ENCODE peak calls at places on chromosomes 7 and 10, in five cellular contexts. W is cardiac muscle cell; D is HCT116; O is CD8-positive, alpha-beta T cell; S is fibroblast of lung. C is an unnamed sample. For H3K27me3, the result is how much of the 10 kb centered on the place peaks cover.

GRCh38 chr10:127968027-127968441 is 61.1 kb downstream of the PTPRE start:
- DNase-seq in W (no peak), D (no peak), O (no peak), S (no peak), C (no peak)

GRCh38 chr7:111953611-111954010 is 252.6 kb downstream of the DOCK4 start:
- DNase-seq in W (no peak), D (no peak), O (no peak), S (peak), C (no peak)

GRCh38 chr7:102097601-102098161 is 189.0 kb upstream of the SH2B2 start:
- DNase-seq in W (no peak), D (peak), O (no peak), S (no peak), C (no peak)

GRCh38 chr10:100970076-100970913 is 991 bp downstream of the SEMA4G start:
- DNase-seq in W (no peak), D (peak), O (peak), S (no peak), C (peak)

GRCh38 chr7:151992375-151992774 is 33.1 kb upstream of the GALNT11 start:
- DNase-seq in W (peak), D (peak), O (peak), S (peak), C (peak)

GRCh38 chr7:141674201-141674671 is 27.7 kb downstream of the DENND11 start:
- DNase-seq in W (no peak), D (no peak), O (no peak), S (no peak), C (no peak)

GRCh38 chr10:37067576-37067975 is 57.8 kb upstream of the ANKRD30A start:
- DNase-seq in W (no peak), D (no peak), O (no peak), S (no peak), C (no peak)

GRCh38 chr10:3825862-3826351 is 40.9 kb upstream of the KLF6 start:
- DNase-seq in W (no peak), D (no peak), O (no peak), S (no peak), C (no peak)

GRCh38 chr10:110827872-110828271 is 43.9 kb upstream of the PDCD4 start:
- DNase-seq in W (peak), D (no peak), O (no peak), S (no peak), C (no peak)

GRCh38 chr10:103451091-103451801 is 924 bp downstream of the CALHM2 start:
- DNase-seq in W (no peak), D (peak), O (peak), S (peak), C (peak)

GRCh38 chr10:124077216-124077615 is 16.2 kb downstream of the CHST15 start:
- DNase-seq in W (no peak), D (no peak), O (no peak), S (no peak), C (no peak)

GRCh38 chr7:112887-113286 is 79.5 kb upstream of the FAM20C start:
- DNase-seq in W (no peak), D (no peak), O (no peak), S (no peak), C (no peak)
- H3K27me3 ChIP-seq in W (under half), D (under half), O (under half), S (under half), C (under half)

GRCh38 chr7:44563171-44563679 is 10.5 kb downstream of the DDX56 start:
- DNase-seq in W (no peak), D (no peak), O (no peak), S (no peak), C (no peak)

GRCh38 chr7:44561962-44562621 is 11.6 kb downstream of the DDX56 start:
- DNase-seq in W (no peak), D (no peak), O (no peak), S (peak), C (no peak)

GRCh38 chr7:44559485-44559884 is 14.2 kb downstream of the DDX56 start:
- DNase-seq in W (no peak), D (no peak), O (no peak), S (no peak), C (no peak)

GRCh38 chr7:44564606-44565005 is 9.1 kb downstream of the DDX56 start:
- DNase-seq in W (no peak), D (no peak), O (no peak), S (no peak), C (no peak)

DNA sequence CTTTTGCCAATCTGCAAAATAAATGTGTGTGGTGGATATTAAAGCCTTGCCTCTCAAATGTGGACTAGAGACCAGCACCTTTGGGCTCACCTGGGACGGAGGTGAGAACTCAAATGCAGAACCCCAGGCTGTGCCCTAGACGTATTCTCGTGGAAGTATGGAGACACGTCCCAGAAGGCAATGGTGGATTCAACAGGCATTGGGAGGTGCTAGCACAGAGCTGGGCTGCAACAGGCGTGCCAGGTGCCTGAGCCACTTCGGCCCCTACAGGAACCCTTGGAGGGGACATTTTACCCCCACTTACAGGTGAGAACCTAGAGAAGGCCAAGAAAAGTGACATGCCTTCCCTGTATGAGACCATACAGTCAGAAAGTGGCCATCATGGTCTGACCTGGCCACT is 12.2 kb downstream of the DDX56 start:
- DNase-seq in W (no peak), D (no peak), O (no peak), S (no peak), C (no peak)
- H3K27ac ChIP-seq in W (no peak), D (no peak), O (no peak), S (no peak), C (no peak)

GRCh38 chr7:3162286-3162685 is 118.6 kb upstream of the CARD11 start:
- DNase-seq in W (no peak), D (no peak), O (no peak), S (peak), C (no peak)
- TF ChIP-seq CTCF in W (peak), D (peak), O (no peak), S (no peak), C (no peak)

GRCh38 chr7:155802906-155803417 is 9.3 kb downstream of the SHH start:
- DNase-seq in W (no peak), D (no peak), O (no peak), S (no peak), C (no peak)

GRCh38 chr7:155802291-155802690 is 10.0 kb downstream of the SHH start:
- DNase-seq in W (no peak), D (no peak), O (no peak), S (no peak), C (no peak)

GRCh38 chr7:155804431-155804831 is 7.8 kb downstream of the SHH start:
- DNase-seq in W (no peak), D (no peak), O (no peak), S (no peak), C (no peak)

GRCh38 chr7:155804897-155805825 is 7.1 kb downstream of the SHH start:
- DNase-seq in W (peak), D (no peak), O (peak), S (peak), C (peak)

GRCh38 chr7:155803418-155804376 is 8.6 kb downstream of the SHH start:
- DNase-seq in W (no peak), D (no peak), O (no peak), S (no peak), C (no peak)
- H3K27me3 ChIP-seq in W (half or more), D (under half), O (under half), S (under half), C (half or more)

DNA sequence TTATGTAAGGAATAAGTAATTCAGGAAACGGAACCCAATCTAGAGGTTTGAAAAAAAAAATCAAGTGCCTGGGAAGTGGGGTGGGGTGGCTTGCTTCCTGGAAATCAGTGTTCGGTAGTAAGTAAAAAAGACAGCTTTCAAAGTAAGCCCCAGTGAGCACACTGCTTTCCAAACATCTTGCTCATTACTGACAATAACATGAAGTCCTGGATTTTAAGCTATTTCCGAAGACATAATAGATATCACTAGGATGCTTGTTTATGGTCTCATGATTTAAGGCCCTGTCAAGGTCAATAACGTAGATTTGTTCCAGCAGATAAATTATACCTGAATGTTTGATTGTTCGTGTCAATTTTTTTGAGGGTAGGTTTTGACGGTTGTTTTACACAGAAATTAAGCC is 1.3 kb downstream of the STAMBPL1 start:
- DNase-seq in W (no peak), D (no peak), O (no peak), S (peak), C (no peak)
- H3K27ac ChIP-seq in W (no peak), D (peak), O (peak), S (peak), C (peak)

DNA sequence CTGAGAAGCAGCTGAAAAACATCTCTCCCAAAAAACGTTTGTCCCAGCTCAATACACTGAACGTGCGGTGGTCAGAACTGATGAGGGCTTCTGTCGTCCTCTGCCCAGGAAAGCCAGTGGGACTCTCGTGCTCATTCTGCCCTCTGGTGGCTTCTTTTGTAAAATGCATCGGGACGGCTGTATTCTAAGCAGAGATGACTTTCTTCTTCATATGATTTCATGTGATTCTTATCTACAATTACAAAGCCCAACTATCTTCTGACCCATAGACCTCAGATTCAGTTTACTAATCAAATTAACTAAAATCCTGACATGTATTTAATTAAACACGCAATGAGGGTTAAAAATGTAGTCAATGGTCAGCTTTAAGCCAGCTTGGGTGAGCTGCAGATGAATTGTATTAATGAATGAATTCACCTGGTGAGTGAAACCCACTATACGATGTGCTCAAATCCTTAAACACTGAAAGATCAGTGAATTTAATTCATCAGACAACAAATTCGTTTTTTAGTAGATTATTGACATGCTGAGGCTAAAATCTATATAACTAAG is 117.6 kb upstream of the FAM204A start:
- DNase-seq in W (peak), D (peak), O (peak), S (peak), C (peak)
- TF ChIP-seq CTCF in W (peak), D (peak), O (peak), S (peak), C (peak)

GRCh38 chr7:1275685-1276424 is 43.2 kb downstream of the UNCX start:
- DNase-seq in W (no peak), D (no peak), O (no peak), S (no peak), C (no peak)
- H3K27me3 ChIP-seq in W (under half), D (under half), O (under half), S (under half), C (under half)

GRCh38 chr7:130901209-130901783 is 167.3 kb upstream of the KLF14 start:
- DNase-seq in W (no peak), D (peak), O (no peak), S (peak), C (no peak)
- H3K27ac ChIP-seq in W (no peak), D (peak), O (no peak), S (peak), C (no peak)

GRCh38 chr7:39465055-39465929 is 100.9 kb upstream of the YAE1 start:
- DNase-seq in W (peak), D (peak), O (peak), S (peak), C (no peak)
- TF ChIP-seq CTCF in W (peak), D (peak), O (peak), S (peak), C (peak)